ENCODE peak calls at places on chromosomes 4 and X, in six cellular contexts. Z is tibial artery; L is stimulated activated CD8-positive, alpha-beta memory T cell treated with anti-CD3 and anti-CD28 coated beads, Interleukin-15, amount 100 ng/mL, for 24 hours; C is small intestine; A is activated gamma-delta T cell treated with Interleukin-2 at 50 U/mL for 16 hours; Y is HT1080. F is an unnamed sample.

GRCh38 chr4:77994194-77994721 is 62.9 kb upstream of the FRAS1 start:
- DNase-seq in L (no peak), A (no peak), C (peak; percentile 21), Z (no peak), Y (peak; percentile 65), F (no peak)

GRCh38 chrX:45424341-45424740 is 223.7 kb upstream of the DIPK2B start:
- DNase-seq in Y (no peak), C (no peak), L (no peak), Z (no peak), A (no peak), F (no peak)

GRCh38 chr4:26372525-26373172 is 51.8 kb downstream of the RBPJ start:
- DNase-seq in L (no peak), C (peak; percentile 54), Z (no peak), Y (peak; percentile 75), A (peak; percentile 29), F (no peak)

GRCh38 chr4:10272511-10272910 is 155.9 kb upstream of the WDR1 start:
- DNase-seq in C (no peak), Y (no peak), L (no peak), A (no peak), Z (no peak), F (no peak)

GRCh38 chr4:25402521-25402920 is 25.5 kb downstream of the ANAPC4 start:
- DNase-seq in L (no peak), C (no peak), Z (no peak), A (no peak), Y (no peak), F (no peak)

GRCh38 chr4:121784975-121785374 is 16.1 kb upstream of the EXOSC9 start:
- DNase-seq in Z (no peak), Y (peak; percentile 85), A (no peak), L (no peak), C (no peak), F (no peak)

GRCh38 chr4:159966741-159967140 is 863.9 kb downstream of the RAPGEF2 start:
- DNase-seq in Y (peak; percentile 2), L (no peak), A (no peak), Z (no peak), C (no peak), F (no peak)

GRCh38 chr4:153081693-153082092 is 122.5 kb upstream of the TRIM2 start:
- DNase-seq in C (no peak), A (no peak), Z (no peak), Y (no peak), L (no peak), F (no peak)

GRCh38 chr4:7513731-7514130 is 79.0 kb upstream of the PSAPL1 start:
- DNase-seq in L (no peak), C (no peak), A (no peak), Y (peak; percentile 75), Z (no peak), F (no peak)

GRCh38 chr4:85498068-85498733 is 23.3 kb downstream of the ARHGAP24 start:
- DNase-seq in A (no peak), L (no peak), Z (peak; percentile 73), Y (peak; percentile 72), C (peak; percentile 7), F (no peak)

GRCh38 chr4:678765-679481 is 4.6 kb downstream of the MYL5 start:
- DNase-seq in A (no peak), Z (no peak), Y (no peak), C (no peak), L (no peak), F (no peak)

GRCh38 chrX:43676960-43677582 is 21.0 kb downstream of the MAOA start:
- DNase-seq in A (no peak), C (no peak), Z (no peak), Y (peak; percentile 6), L (no peak), F (no peak)

GRCh38 chr4:118033148-118034060 is 882 bp upstream of the NDST3 start:
- DNase-seq in A (no peak), C (peak; percentile 20), Y (peak; percentile 73), L (no peak), Z (no peak), F (peak; percentile 31)

GRCh38 chr4:34676390-34676789 is 1567.9 kb downstream of the ARAP2 start:
- DNase-seq in L (no peak), A (no peak), Z (no peak), C (no peak), Y (no peak), F (no peak)

GRCh38 chrX:41449615-41450014 is 2.5 kb downstream of the NYX start:
- DNase-seq in Z (no peak), L (no peak), Y (no peak), C (no peak), A (no peak), F (no peak)

GRCh38 chrX:66039916-66040315 is at the start of gene VSIG4:
- DNase-seq in C (no peak), L (no peak), Y (no peak), Z (no peak), A (no peak), F (no peak)

GRCh38 chr4:153471691-153472080 is 5.5 kb downstream of the TMEM131L start:
- DNase-seq in C (peak; percentile 44), Y (no peak), L (no peak), Z (no peak), A (no peak), F (no peak)

GRCh38 chr4:159545556-159545955 is 442.7 kb downstream of the RAPGEF2 start:
- DNase-seq in L (no peak), Y (no peak), C (no peak), Z (no peak), A (no peak), F (no peak)

GRCh38 chrX:153562546-153562945 is 36.4 kb downstream of the CCNQ start:
- DNase-seq in Z (no peak), A (no peak), C (no peak), L (no peak), Y (no peak), F (no peak)

GRCh38 chrX:43974736-43975135 is 1.5 kb upstream of the NDP start:
- DNase-seq in Y (peak; percentile 10), Z (no peak), A (no peak), L (no peak), C (no peak), F (no peak)

GRCh38 chr4:106369456-106370060 is 980 bp upstream of the GIMD1 start:
- DNase-seq in Z (no peak), L (no peak), Y (peak; percentile 71), C (peak; percentile 77), A (no peak), F (no peak)

F was measured in D721Med.